ENCODE peak calls at places on chromosomes 16 and 17, in five cellular contexts. K, E, F, L and P are unnamed samples.

GRCh38 chr17:33594000-33594399 is 300.9 kb upstream of the ASIC2 start:
- DNase-seq in E (no peak), L (no peak), F (no peak), K (no peak), P (no peak)

GRCh38 chr17:14133104-14133503 is 63.8 kb downstream of the COX10 start:
- DNase-seq in E (no peak), L (no peak), K (no peak), F (no peak), P (no peak)

GRCh38 chr16:19153876-19154275 is 14.2 kb upstream of the SYT17 start:
- DNase-seq in E (no peak), L (peak; percentile 79), K (no peak), F (peak; percentile 47), P (no peak)

GRCh38 chr17:19386276-19386863 is 620 bp downstream of the MFAP4 start:
- DNase-seq in L (peak; percentile 73), K (no peak), F (no peak), E (no peak), P (peak; percentile 96)

GRCh38 chr17:7035591-7036368 is at the start of gene SLC16A13:
- DNase-seq in K (peak; percentile 98), L (peak; percentile 99), E (peak; percentile 96), F (peak; percentile 99), P (peak; percentile 98)

GRCh38 chr16:85146922-85147651 is 34.8 kb upstream of the CIBAR2 start:
- DNase-seq in K (no peak), F (no peak), E (no peak), L (no peak), P (no peak)

GRCh38 chr17:44376124-44376523 is 12.5 kb upstream of the FAM171A2 start:
- DNase-seq in K (no peak), F (no peak), L (no peak), E (no peak), P (no peak)

GRCh38 chr17:17849863-17850373 is 13.1 kb upstream of the SREBF1 start:
- DNase-seq in E (no peak), F (peak; percentile 59), K (no peak), L (peak; percentile 44), P (peak; percentile 40)

GRCh38 chr17:17036520-17036998 is 5.7 kb upstream of the MPRIP start:
- DNase-seq in K (no peak), F (peak; percentile 13), E (no peak), L (no peak), P (no peak)

GRCh38 chr17:32569171-32570080 is 82.6 kb downstream of the CDK5R1 start:
- DNase-seq in E (no peak), K (peak; percentile 73), L (no peak), F (peak; percentile 77), P (no peak)
- H3K4me3 ChIP-seq in E (no peak overlapping the region), K (no peak overlapping the region), L (no peak overlapping the region), F (no peak overlapping the region), P (no peak overlapping the region)

GRCh38 chr17:47830991-47831933 is at the start of the genes LRRC46 and MRPL10:
- DNase-seq in F (peak; percentile 94), E (peak; percentile 92), K (peak; percentile 92), L (peak; percentile 94), P (peak; percentile 97)
- TF ChIP-seq CTCF in F (no peak), E (peak; percentile 33), K (peak; percentile 62), L (peak; percentile 55), P (peak; percentile 42)

DNA sequence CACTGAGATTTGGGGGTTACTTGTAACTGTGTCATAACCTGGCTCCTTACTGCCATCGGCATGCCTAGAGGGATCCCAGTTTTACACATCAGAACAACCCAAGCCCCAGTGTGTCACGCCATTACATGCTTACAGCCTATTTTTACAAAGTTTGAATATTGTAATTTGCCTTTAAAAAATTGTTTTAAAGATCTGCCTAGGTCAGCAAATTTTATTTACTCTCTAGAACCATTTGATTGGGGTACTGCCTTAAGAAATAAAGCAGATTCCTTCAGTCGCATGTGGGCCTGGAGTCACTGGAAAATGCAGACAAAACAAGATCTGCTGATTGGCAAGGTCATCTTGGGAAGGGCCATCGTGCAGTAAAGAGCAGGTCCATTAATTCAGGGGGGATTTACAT is 566.9 kb downstream of the WWOX start:
- DNase-seq in F (no peak), L (no peak), K (no peak), E (no peak), P (no peak)
- H3K4me3 ChIP-seq in F (no peak overlapping the region), L (no peak overlapping the region), K (no peak overlapping the region), E (no peak overlapping the region), P (no peak overlapping the region)

GRCh38 chr17:54968259-54968953 is at the start of the genes COX11 and STXBP4:
- DNase-seq in K (peak; percentile 93), F (peak; percentile 98), L (peak; percentile 98), E (peak; percentile 97), P (peak; percentile 98)
- TF ChIP-seq CTCF in K (peak; percentile 64), F (no peak), L (no peak), E (peak; percentile 53), P (no peak)

DNA sequence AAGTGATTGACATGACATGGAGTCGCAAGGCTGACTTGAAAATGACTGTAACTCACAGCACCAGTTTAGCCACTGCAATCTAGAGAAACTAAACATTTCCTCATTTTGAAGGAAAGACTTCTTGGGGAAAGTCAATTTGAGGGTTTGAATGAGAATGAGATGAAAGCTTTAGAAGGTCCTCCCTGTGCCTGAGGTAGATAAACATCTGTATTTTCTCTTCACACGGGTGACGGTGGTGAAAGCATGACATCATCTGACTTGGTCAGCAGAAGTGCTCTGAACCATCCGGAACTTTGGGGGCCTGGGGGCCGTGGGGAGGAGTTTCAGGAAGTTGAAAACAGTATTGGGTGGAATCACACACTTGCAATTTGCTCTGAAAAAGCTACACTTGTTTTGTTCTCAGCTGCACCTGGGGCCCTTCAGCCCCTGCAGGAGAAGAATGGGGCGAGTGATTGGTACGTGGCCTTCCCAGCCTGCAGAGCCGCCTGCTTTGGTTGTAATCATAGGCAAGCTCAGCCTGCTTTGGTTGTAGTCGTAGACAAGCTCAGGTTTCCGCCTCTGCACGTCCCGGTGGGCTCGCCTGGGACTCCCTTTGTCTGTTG is 5.0 kb downstream of the BANP start:
- DNase-seq in E (no peak), L (no peak), K (no peak), F (peak; percentile 82), P (peak; percentile 82)
- H3K4me3 ChIP-seq in E (peak overlapping the region; percentile 30), L (no peak overlapping the region), K (no peak overlapping the region), F (peak overlapping the region; percentile 17), P (peak overlapping the region; percentile 23)

GRCh38 chr17:81578561-81579225 is 26.5 kb upstream of the FAAP100 start:
- DNase-seq in F (no peak), K (no peak), L (no peak), E (no peak), P (no peak)

GRCh38 chr17:81578038-81578441 is 25.9 kb upstream of the FAAP100 start:
- DNase-seq in E (no peak), L (no peak), K (no peak), F (no peak), P (no peak)

GRCh38 chr17:81577278-81578000 is 25.3 kb upstream of the FAAP100 start:
- DNase-seq in F (no peak), L (peak; percentile 76), E (no peak), K (no peak), P (peak; percentile 36)

GRCh38 chr17:81575836-81576235 is 23.7 kb upstream of the FAAP100 start:
- DNase-seq in L (no peak), F (no peak), K (no peak), E (no peak), P (no peak)

DNA sequence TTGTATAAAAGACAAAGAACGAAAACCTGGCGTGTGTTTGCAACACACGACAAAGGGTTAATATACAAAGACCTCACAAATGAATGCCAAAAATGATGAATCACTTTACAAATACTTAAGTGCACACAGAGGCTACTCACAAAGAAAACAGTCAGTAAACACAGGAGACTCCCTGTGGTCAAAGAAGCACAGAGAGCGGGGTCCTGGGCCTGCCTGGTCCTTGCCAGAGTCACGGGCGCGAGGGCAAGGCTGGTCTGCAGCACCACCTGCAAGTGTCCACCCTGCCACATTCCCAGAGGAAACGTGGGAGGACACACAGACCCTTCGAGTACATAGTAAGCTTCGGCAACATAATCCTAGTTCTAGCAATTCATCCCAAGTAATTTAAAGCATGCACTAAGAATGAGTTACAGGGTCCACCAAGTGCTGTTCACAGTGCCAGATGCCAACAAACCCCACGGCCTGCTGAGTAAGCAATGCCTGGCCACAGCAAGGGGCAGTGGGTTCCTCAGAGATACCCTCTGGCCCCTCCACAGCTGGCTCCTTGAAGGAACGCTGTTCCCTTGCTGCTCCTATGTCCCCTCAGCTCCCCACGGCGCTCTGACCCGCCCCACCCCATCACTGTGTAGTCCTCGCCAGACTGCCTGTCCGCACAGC is 24.6 kb upstream of the FAAP100 start:
- DNase-seq in K (no peak), L (peak; percentile 89), E (no peak), F (no peak), P (peak; percentile 56)
- TF ChIP-seq CTCF in K (peak; percentile 28), L (peak; percentile 13), E (no peak), F (no peak), P (no peak)

DNA sequence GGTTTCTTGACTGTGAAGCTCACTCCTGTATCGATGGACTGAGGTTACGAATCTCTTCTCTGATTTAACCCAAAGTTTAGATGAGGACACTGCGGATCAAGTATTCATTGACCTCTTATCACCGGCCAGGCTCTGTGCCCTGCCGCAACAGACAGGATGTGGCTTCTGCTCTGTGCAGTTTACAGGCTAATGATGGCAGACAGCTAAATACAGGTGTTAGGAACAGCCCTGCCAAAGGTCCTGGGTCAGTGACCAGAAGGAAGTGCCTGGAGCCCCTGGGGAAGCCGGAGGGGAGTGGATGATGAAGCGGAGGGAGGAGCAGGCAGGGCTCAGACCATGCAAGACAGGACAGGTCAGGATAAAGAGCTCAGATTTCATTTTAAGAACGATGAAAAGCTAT is 44.4 kb downstream of the HAPSTR1 start:
- DNase-seq in F (peak; percentile 88), E (no peak), L (no peak), K (no peak), P (no peak)
- H3K4me3 ChIP-seq in F (no peak overlapping the region), E (no peak overlapping the region), L (no peak overlapping the region), K (no peak overlapping the region), P (no peak overlapping the region)